ENCODE peak calls at places on chromosomes 3 and 15, in eight cellular contexts. U is psoas muscle; S is activated CD8-positive, alpha-beta memory T cell treated with anti-CD3 and anti-CD28 coated beads for 1 hour; E is Panc1; R is midbrain; G is GM04504; T is AG09309; Z is GM04503. N is an unnamed sample.

GRCh38 chr3:71444028-71444860 is 139.3 kb downstream of the FOXP1 start:
- DNase-seq in U (peak; percentile 61), S (no peak), E (no peak), R (no peak), G (peak; percentile 32), T (no peak), Z (no peak), N (peak; percentile 80)

GRCh38 chr15:57649138-57649537 is 57.4 kb upstream of the POLR2M start:
- DNase-seq in U (no peak), S (no peak), E (no peak), R (no peak), G (peak; percentile 21), T (peak; percentile 54), Z (no peak), N (no peak)

GRCh38 chr3:184405075-184406060 is 25.5 kb downstream of the CHRD start:
- DNase-seq in U (no peak), S (no peak), E (no peak), R (no peak), G (no peak), T (no peak), Z (no peak), N (no peak)

GRCh38 chr15:87619161-87619960 is 637.2 kb downstream of the NTRK3 start:
- DNase-seq in U (no peak), S (no peak), E (no peak), R (no peak), G (peak; percentile 66), T (peak; percentile 80), Z (peak; percentile 71), N (peak; percentile 17)

GRCh38 chr3:98136631-98137030 is 6.1 kb downstream of the OR5H1 start:
- DNase-seq in U (no peak), S (no peak), E (no peak), R (no peak), G (no peak), T (no peak), Z (no peak), N (peak; percentile 2)

GRCh38 chr15:40357723-40358491 is at the start of gene DISP2:
- DNase-seq in U (peak; percentile 95), S (peak; percentile 66), E (no peak), R (peak; percentile 85), G (no peak), T (no peak), Z (no peak), N (peak; percentile 66)

GRCh38 chr3:182484184-182484583 is 309.1 kb upstream of the ATP11B start:
- DNase-seq in U (no peak), S (no peak), E (no peak), R (no peak), G (no peak), T (no peak), Z (no peak), N (no peak)

GRCh38 chr3:35744419-35744818 is 105.1 kb downstream of the ARPP21 start:
- DNase-seq in U (no peak), S (no peak), E (no peak), R (peak; percentile 25), G (no peak), T (no peak), Z (no peak), N (peak; percentile 26)

GRCh38 chr3:123764642-123765041 is 119.5 kb downstream of the MYLK start:
- DNase-seq in U (no peak), S (no peak), E (no peak), R (no peak), G (no peak), T (no peak), Z (no peak), N (no peak)

GRCh38 chr15:23690450-23690852 is 3.3 kb upstream of the NDN start:
- DNase-seq in U (peak; percentile 81), S (no peak), E (no peak), R (peak; percentile 71), G (no peak), T (peak; percentile 8), Z (no peak), N (peak; percentile 72)

GRCh38 chr15:61571026-61571425 is 341.9 kb upstream of the RORA start:
- DNase-seq in U (no peak), S (no peak), E (no peak), R (no peak), G (no peak), T (no peak), Z (no peak), N (no peak)

GRCh38 chr15:70466895-70467529 is 296.3 kb downstream of the UACA start:
- DNase-seq in U (no peak), S (no peak), E (no peak), R (peak; percentile 30), G (no peak), T (peak; percentile 23), Z (no peak), N (peak; percentile 67)

GRCh38 chr3:89795506-89795905 is 688.1 kb downstream of the EPHA3 start:
- DNase-seq in U (no peak), S (no peak), E (no peak), R (no peak), G (no peak), T (no peak), Z (no peak), N (no peak)

GRCh38 chr15:43370310-43370974 is 401 bp downstream of the ZSCAN29 start:
- DNase-seq in U (peak; percentile 45), S (no peak), E (no peak), R (no peak), G (no peak), T (no peak), Z (no peak), N (peak; percentile 12)

GRCh38 chr3:156812521-156813335 is 13.4 kb upstream of the LEKR1 start:
- DNase-seq in U (no peak), S (no peak), E (peak; percentile 82), R (no peak), G (no peak), T (no peak), Z (no peak), N (no peak)

GRCh38 chr15:75023194-75024101 is at the start of gene PPCDC:
- DNase-seq in U (peak; percentile 98), S (peak; percentile 77), E (peak; percentile 81), R (peak; percentile 96), G (peak; percentile 91), T (peak; percentile 73), Z (peak; percentile 61), N (peak; percentile 95)

GRCh38 chr3:187208159-187208558 is 10.9 kb downstream of the RTP1 start:
- DNase-seq in U (no peak), S (no peak), E (no peak), R (no peak), G (peak; percentile 63), T (no peak), Z (no peak), N (no peak)

GRCh38 chr3:23712656-23713559 is 92.8 kb upstream of the UBE2E1 start:
- DNase-seq in U (peak; percentile 80), S (no peak), E (no peak), R (no peak), G (peak; percentile 95), T (peak; percentile 89), Z (peak; percentile 92), N (peak; percentile 16)

GRCh38 chr3:45365060-45365459 is 23.3 kb upstream of the LARS2 start:
- DNase-seq in U (no peak), S (no peak), E (no peak), R (no peak), G (no peak), T (no peak), Z (no peak), N (no peak)

GRCh38 chr15:33068531-33068990 is 126.0 kb downstream of the FMN1 start:
- DNase-seq in U (peak; percentile 52), S (no peak), E (no peak), R (no peak), G (peak; percentile 19), T (no peak), Z (peak; percentile 15), N (no peak)

N was measured in pons.